ENCODE peak calls at places on chromosomes 16 and 17, in eight cellular contexts. J is HCT116, M is endothelial cell of umbilical vein, D is ovary, B is H1, T is body of pancreas, Y is upper lobe of left lung, Q is transverse colon. E is an unnamed sample.

GRCh38 chr17:27669136-27669535 is 38.1 kb downstream of the LGALS9 start:
- DNase-seq in J (no peak), M (no peak), D (no peak), B (no peak), T (no peak), Y (no peak), Q (no peak), E (peak; percentile 15)

GRCh38 chr17:55727275-55727674 is 4.6 kb upstream of the TMEM100 start:
- DNase-seq in J (no peak), M (no peak), D (no peak), B (no peak), T (no peak), Y (no peak), Q (no peak), E (no peak)

GRCh38 chr16:17748005-17748719 is 277.4 kb upstream of the XYLT1 start:
- DNase-seq in J (no peak), M (no peak), D (no peak), B (peak; percentile 54), T (no peak), Y (no peak), Q (no peak), E (no peak)

GRCh38 chr17:72553051-72553755 is 432.4 kb downstream of the SOX9 start:
- DNase-seq in J (no peak), M (no peak), D (no peak), B (no peak), T (no peak), Y (no peak), Q (no peak), E (no peak)

GRCh38 chr16:84513111-84514065 is 8.9 kb upstream of the MEAK7 start:
- DNase-seq in J (no peak), M (no peak), D (no peak), B (no peak), T (peak; percentile 2), Y (no peak), Q (no peak), E (no peak)

GRCh38 chr16:49127103-49127502 is 154.5 kb downstream of the CBLN1 start:
- DNase-seq in J (no peak), M (no peak), D (no peak), B (no peak), T (no peak), Y (no peak), Q (no peak), E (no peak)

GRCh38 chr17:12665263-12666210 is at the start of gene MYOCD:
- DNase-seq in J (no peak), M (no peak), D (peak; percentile 42), B (peak; percentile 82), T (peak; percentile 14), Y (no peak), Q (peak; percentile 27), E (no peak)

GRCh38 chr17:57032343-57032742 is 52.7 kb upstream of the AKAP1 start:
- DNase-seq in J (no peak), M (no peak), D (peak; percentile 41), B (no peak), T (peak; percentile 38), Y (peak; percentile 86), Q (peak; percentile 70), E (no peak)

GRCh38 chr16:71282943-71283342 is 6.3 kb downstream of the CMTR2 start:
- DNase-seq in J (no peak), M (peak; percentile 81), D (no peak), B (no peak), T (no peak), Y (no peak), Q (no peak), E (no peak)

GRCh38 chr17:40949406-40949805 is 12.0 kb upstream of the KRT23 start:
- DNase-seq in J (no peak), M (no peak), D (no peak), B (no peak), T (no peak), Y (no peak), Q (no peak), E (no peak)

GRCh38 chr16:89446975-89447293 is 43.4 kb downstream of the ANKRD11 start:
- DNase-seq in J (no peak), M (no peak), D (no peak), B (no peak), T (no peak), Y (no peak), Q (no peak), E (no peak)
- TF ChIP-seq POLR2A in J (no peak), M (no peak), D (no peak), B (no peak), T (no peak), Y (no peak), Q (no peak), E (no peak)

GRCh38 chr17:4901108-4901647 is 1.7 kb downstream of the CHRNE start:
- DNase-seq in J (no peak), M (no peak), D (no peak), B (no peak), T (no peak), Y (no peak), Q (no peak), E (no peak)

GRCh38 chr17:4901648-4902344 is 1.1 kb downstream of the CHRNE start:
- DNase-seq in J (no peak), M (peak; percentile 57), D (peak; percentile 54), B (no peak), T (no peak), Y (peak; percentile 75), Q (no peak), E (no peak)

GRCh38 chr17:4902540-4902939 is 358 bp downstream of the CHRNE start:
- DNase-seq in J (no peak), M (no peak), D (peak; percentile 37), B (no peak), T (no peak), Y (no peak), Q (no peak), E (no peak)

GRCh38 chr17:4900231-4901107 is 1.1 kb downstream of the C17orf107 start:
- DNase-seq in J (no peak), M (no peak), D (peak; percentile 49), B (peak; percentile 91), T (no peak), Y (peak; percentile 42), Q (peak; percentile 56), E (peak; percentile 77)

DNA sequence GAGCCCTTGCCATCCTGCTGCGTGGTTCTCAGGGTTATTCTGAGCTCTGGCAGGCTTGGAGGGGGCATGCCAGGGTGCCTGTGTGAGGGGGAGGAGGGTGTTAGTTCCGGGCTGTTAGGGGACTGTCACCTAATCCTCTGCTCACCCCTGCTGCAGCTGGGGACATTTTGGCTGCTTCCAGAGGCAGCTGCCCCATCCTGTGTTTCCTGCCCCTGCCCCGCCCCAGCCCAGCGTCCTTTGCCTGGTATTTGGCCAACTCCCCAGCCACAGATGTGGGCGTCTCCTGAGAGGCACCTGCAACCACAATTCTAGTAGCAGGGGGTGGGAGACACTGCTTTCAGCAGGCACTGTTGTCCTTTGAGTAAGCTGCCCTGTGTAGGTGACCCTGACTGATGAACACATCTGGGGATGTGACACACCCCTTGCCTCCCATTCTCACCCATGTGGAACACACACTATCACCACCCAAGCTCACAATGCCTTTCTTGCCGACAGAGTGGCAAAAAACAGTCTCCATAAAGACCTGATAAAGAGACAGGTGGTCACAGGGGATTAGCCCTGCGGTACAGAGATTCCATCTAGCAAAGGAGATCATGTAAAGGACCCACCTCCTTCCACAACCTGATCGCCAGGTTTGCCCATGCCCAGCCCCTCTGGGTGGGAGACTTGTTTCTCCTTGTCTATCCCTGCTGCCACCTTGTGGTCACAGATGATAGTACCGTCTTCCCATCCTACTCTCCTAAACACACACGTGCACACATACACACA is at the start of gene CHRNE:
- DNase-seq in J (peak; percentile 87), M (peak; percentile 76), D (peak; percentile 89), B (peak; percentile 91), T (peak; percentile 89), Y (peak; percentile 82), Q (peak; percentile 90), E (peak; percentile 95)
- H3K4me3 ChIP-seq in J (no peak within 1 kb of the TSS), M (no peak within 1 kb of the TSS), D (no peak within 1 kb of the TSS), B (no peak within 1 kb of the TSS), T (no peak within 1 kb of the TSS), Y (peak within 1 kb of the TSS; percentile 41), Q (no peak within 1 kb of the TSS), E (no peak within 1 kb of the TSS)

GRCh38 chr17:17694229-17695081 is 13.2 kb downstream of the RAI1 start:
- DNase-seq in J (no peak), M (peak; percentile 83), D (peak; percentile 85), B (peak; percentile 84), T (peak; percentile 70), Y (peak; percentile 82), Q (peak; percentile 76), E (peak; percentile 69)
- TF ChIP-seq POLR2A in J (no peak), M (peak; percentile 62), D (peak; percentile 77), B (no peak), T (peak; percentile 79), Y (no peak), Q (peak; percentile 66), E (peak; percentile 23)

GRCh38 chr17:83084214-83084613 is 4.8 kb downstream of the METRNL start:
- DNase-seq in J (no peak), M (no peak), D (no peak), B (no peak), T (no peak), Y (no peak), Q (no peak), E (no peak)

GRCh38 chr17:83084621-83085056 is 5.2 kb downstream of the METRNL start:
- DNase-seq in J (no peak), M (no peak), D (no peak), B (no peak), T (no peak), Y (peak; percentile 90), Q (peak; percentile 80), E (no peak)

GRCh38 chr17:83082899-83083367 is 3.5 kb downstream of the METRNL start:
- DNase-seq in J (no peak), M (no peak), D (no peak), B (no peak), T (no peak), Y (no peak), Q (no peak), E (no peak)

GRCh38 chr17:83082435-83082834 is 3.0 kb downstream of the METRNL start:
- DNase-seq in J (no peak), M (no peak), D (no peak), B (no peak), T (no peak), Y (no peak), Q (no peak), E (no peak)

GRCh38 chr17:83083368-83084201 is 4.2 kb downstream of the METRNL start:
- DNase-seq in J (no peak), M (peak; percentile 51), D (no peak), B (no peak), T (peak; percentile 53), Y (no peak), Q (no peak), E (no peak)
- H3K4me3 ChIP-seq in J (peak overlapping the region; percentile 5), M (no peak overlapping the region), D (no peak overlapping the region), B (no peak overlapping the region), T (no peak overlapping the region), Y (no peak overlapping the region), Q (no peak overlapping the region), E (no peak overlapping the region)

DNA sequence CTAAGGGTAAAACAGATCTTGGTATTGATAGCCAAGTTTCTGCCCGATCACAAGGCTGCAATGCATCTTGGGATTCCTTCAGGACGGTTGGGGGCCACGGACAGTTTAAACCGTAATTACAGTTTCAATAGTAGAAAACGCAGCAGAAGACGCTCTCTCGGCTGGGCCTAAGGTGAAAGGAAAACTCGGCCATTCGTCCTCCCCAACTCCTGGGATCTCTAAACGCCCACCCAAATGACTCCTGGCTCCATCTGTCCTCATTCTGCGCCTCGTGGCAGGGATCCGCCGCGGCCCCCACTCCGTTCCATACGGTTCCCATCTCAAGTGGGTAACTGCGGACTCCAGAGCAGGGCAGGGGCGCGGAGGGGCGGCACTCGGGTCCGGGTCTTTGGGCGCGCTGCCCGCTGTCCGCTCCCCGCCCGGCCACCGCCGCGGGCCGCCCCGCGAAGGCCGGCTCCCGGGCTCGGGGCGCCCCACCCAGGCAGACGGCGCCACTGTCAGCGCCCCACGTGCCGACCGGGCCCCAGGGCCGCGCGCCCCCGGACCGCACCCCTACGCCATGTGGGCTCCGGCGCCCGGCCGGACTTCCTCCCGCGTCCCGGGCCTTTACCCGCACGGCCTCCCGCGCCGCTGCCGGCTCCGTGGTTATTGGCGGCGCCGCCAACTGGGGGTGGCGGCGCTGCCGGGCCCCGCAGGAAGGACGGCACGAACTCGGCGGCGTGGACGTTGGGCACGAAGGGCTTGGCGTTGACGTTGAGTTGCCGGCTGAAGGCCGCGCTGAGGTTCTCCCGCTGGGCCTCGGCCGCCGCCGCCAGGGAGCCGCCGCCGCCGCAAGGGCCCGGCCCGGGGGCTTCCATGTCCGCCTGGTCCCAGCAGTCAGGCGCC is 755 bp downstream of the GSPT1 start:
- DNase-seq in J (no peak), M (peak; percentile 11), D (peak; percentile 41), B (peak; percentile 54), T (peak; percentile 44), Y (peak; percentile 61), Q (peak; percentile 53), E (peak; percentile 80)
- TF ChIP-seq POLR2A in J (no peak), M (no peak), D (no peak), B (no peak), T (no peak), Y (no peak), Q (no peak), E (no peak)

E was measured in Peyer's patch.